ENCODE peak calls at places on chromosomes 12 and 14, in six cellular contexts. A is choroid plexus epithelial cell; L is pancreas; V is suprapubic skin; O is CD8-positive, alpha-beta T cell; D is AG04449. F is an unnamed sample.

GRCh38 chr12:88247241-88247643 is 105.1 kb downstream of the TMTC3 start:
- DNase-seq in D (peak), L (no peak), A (peak), O (no peak), V (no peak), F (peak)

GRCh38 chr14:34488528-34488927 is 26.5 kb upstream of the SPTSSA start:
- DNase-seq in O (no peak), A (no peak), V (no peak), L (no peak), D (no peak), F (no peak)

GRCh38 chr12:40106202-40106533 is 287 bp upstream of the SLC2A13 start:
- DNase-seq in A (peak), O (no peak), L (no peak), D (no peak), V (no peak), F (no peak)

GRCh38 chr12:46187023-46187422 is 81.8 kb downstream of the SLC38A1 start:
- DNase-seq in V (no peak), D (peak), O (no peak), A (peak), L (peak), F (no peak)

GRCh38 chr14:80544366-80544765 is 333.1 kb upstream of the DIO2 start:
- DNase-seq in V (no peak), D (no peak), O (no peak), L (no peak), A (no peak), F (no peak)

GRCh38 chr14:77201696-77202095 is 20.1 kb downstream of the TMEM63C start:
- DNase-seq in A (no peak), L (no peak), V (no peak), D (no peak), O (no peak), F (no peak)

GRCh38 chr12:122527478-122527944 is 462 bp downstream of the KNTC1 start:
- DNase-seq in D (no peak), V (no peak), O (no peak), L (peak), A (no peak), F (no peak)

GRCh38 chr12:118064608-118065007 is 3.6 kb upstream of the WSB2 start:
- DNase-seq in L (no peak), A (peak), D (no peak), V (no peak), O (no peak), F (no peak)

GRCh38 chr14:34111933-34112332 is 161.1 kb upstream of the EGLN3 start:
- DNase-seq in A (no peak), D (no peak), L (no peak), O (no peak), V (no peak), F (no peak)

GRCh38 chr12:25681580-25681979 is 128.5 kb upstream of the LMNTD1 start:
- DNase-seq in V (no peak), L (no peak), D (no peak), A (no peak), O (no peak), F (no peak)

GRCh38 chr14:68941820-68942219 is 37.3 kb downstream of the ACTN1 start:
- DNase-seq in L (peak), O (no peak), A (peak), D (peak), V (no peak), F (peak)

GRCh38 chr14:96584907-96585671 is 82.9 kb downstream of the PAPOLA start:
- DNase-seq in D (no peak), A (no peak), O (no peak), L (no peak), V (peak), F (no peak)

GRCh38 chr12:31118831-31119530 is 45.3 kb downstream of the DDX11 start:
- DNase-seq in V (no peak), D (no peak), O (no peak), A (peak), L (no peak), F (no peak)

GRCh38 chr12:121839106-121839992 is 19.3 kb downstream of the HPD start:
- DNase-seq in A (peak), V (peak), L (peak), O (peak), D (peak), F (peak)

GRCh38 chr12:124487065-124487833 is 80.2 kb downstream of the NCOR2 start:
- DNase-seq in L (no peak), V (no peak), O (no peak), A (no peak), D (no peak), F (no peak)

GRCh38 chr12:70555081-70555480 is 82.1 kb downstream of the PTPRB start:
- DNase-seq in A (no peak), D (no peak), V (no peak), L (no peak), O (no peak), F (no peak)
- H3K4me3 ChIP-seq in A (no peak), D (no peak), V (no peak), L (no peak), O (no peak), F (no peak)

GRCh38 chr12:49340971-49341776 is 4.2 kb upstream of the C1QL4 start:
- DNase-seq in L (no peak), O (no peak), D (no peak), V (no peak), A (no peak), F (no peak)
- H3K4me3 ChIP-seq in L (no peak), O (no peak), D (no peak), V (no peak), A (no peak), F (no peak)

GRCh38 chr12:108260039-108260438 is 79.1 kb downstream of the CMKLR1 start:
- DNase-seq in O (no peak), A (no peak), L (no peak), D (no peak), V (no peak), F (no peak)
- H3K4me3 ChIP-seq in O (no peak), A (no peak), L (no peak), D (no peak), V (no peak), F (no peak)

GRCh38 chr12:110170535-110171185 is 46.5 kb downstream of the IFT81 start:
- DNase-seq in O (no peak), V (no peak), D (no peak), A (peak), L (no peak), F (no peak)
- H3K4me3 ChIP-seq in O (no peak), V (no peak), D (no peak), A (no peak), L (no peak), F (no peak)

GRCh38 chr12:103879048-103879692 is 38.1 kb upstream of the NT5DC3 start:
- DNase-seq in V (no peak), O (no peak), A (no peak), D (no peak), L (no peak), F (no peak)
- H3K4me3 ChIP-seq in V (no peak), O (no peak), A (no peak), D (no peak), L (no peak), F (no peak)

DNA sequence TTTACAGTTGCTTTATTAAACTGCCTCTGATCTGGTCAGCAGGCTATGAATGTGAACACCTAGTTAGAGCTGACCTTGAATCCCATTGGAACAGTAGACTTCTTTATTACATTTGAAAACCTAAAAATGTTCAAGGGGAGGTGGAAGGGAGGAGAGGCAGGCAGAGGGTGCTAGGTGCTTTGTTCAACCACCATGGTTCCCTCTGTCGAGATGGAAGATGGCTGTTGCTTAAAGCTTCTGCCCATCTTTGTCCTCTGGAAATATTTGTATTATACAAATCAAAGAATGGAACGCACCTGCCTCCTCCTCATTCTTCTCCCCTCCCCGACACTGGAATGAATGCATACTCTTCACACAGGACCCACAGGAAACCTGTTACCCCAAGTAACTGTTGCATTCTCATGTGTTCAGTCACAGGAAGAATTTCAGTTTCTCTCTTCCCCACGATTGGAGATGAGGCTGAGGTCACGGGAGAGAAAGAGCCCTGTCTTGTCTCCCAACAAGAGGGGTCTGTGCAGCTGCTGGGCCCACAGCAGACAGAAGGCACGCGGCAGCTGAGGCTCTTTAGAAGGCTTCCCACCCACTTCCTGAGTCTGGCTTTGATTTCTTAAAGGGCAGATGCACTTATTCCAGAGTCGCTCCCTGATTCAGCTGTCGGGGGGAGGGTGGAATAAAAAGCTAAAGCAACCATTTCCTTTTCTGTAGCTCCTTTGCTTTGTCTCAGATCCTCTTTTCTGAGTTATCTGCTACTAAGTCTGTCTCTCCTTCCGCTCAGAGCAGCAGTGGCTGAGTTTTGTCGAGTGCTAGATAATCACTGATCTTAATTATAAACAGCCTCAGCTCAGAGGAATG is 217.9 kb upstream of the BTG1 start:
- DNase-seq in O (peak), V (no peak), L (peak), D (no peak), A (peak), F (no peak)
- H3K4me3 ChIP-seq in O (peak), V (peak), L (no peak), D (peak), A (peak), F (no peak)

DNA sequence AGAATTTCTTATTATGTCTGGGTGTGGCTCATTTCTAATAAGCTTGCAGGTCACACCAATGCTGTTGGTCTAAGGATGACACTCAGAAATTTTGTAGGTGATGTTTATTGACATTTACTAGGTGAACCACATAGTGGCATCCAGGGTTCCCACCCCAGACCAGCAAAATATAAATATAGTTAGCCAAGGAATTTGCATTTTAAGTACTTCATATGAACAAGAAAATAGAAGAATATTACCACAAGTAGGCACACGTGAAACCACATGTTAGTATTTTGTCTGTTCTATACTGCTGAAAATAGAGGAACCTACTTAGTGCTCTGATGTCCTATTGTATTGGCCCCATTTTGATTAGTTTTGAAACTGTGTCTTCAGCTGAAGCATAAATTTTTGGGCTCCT is 71.1 kb downstream of the USP15 start:
- DNase-seq in O (no peak), A (no peak), D (no peak), L (no peak), V (no peak), F (no peak)
- H3K4me3 ChIP-seq in O (no peak), A (no peak), D (no peak), L (no peak), V (no peak), F (no peak)

DNA sequence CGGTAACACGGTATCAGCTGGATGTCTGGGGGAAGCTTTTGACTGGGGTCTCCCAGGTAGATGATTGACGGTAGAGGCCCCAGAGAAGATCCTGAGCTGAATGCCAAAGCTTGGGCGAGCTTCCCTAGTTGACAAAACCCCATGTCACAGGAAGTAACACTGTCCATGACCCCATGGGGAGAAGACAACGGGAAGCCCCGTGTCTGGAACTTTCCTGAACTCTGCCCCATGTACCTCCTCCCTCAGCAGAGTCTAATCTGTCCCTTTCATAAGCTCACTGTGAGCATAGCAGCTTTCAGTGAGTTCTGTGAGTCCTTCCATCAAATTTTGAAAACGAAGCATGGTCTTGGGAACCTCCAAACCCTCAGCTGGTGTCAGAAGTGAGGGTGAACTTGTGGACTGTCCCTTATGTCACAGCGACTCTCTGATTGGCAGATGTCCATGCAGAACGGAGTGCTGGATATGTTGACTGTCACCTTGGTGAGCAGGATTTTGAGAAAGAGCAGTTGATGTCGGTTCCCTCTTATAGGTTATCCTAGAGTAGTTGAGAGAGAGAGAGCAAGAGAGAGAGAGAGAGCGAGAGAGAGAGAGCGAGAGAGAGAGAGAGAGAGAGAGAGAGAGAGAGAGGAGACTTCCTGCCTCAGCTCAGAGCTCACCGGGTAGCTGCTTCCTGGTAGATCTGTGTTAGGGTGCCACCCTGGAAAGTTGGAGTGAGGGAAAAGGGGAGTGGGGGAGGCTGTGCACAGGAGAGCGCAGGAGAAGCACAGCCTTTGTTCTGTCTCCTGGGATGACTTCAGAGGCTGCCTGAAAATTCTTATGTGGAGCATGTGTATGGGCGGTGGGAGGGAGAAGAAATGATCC is 29.9 kb upstream of the BEGAIN start:
- DNase-seq in A (peak), V (no peak), D (no peak), L (peak), O (no peak), F (no peak)
- H3K4me3 ChIP-seq in A (no peak), V (no peak), D (no peak), L (no peak), O (no peak), F (no peak)

DNA sequence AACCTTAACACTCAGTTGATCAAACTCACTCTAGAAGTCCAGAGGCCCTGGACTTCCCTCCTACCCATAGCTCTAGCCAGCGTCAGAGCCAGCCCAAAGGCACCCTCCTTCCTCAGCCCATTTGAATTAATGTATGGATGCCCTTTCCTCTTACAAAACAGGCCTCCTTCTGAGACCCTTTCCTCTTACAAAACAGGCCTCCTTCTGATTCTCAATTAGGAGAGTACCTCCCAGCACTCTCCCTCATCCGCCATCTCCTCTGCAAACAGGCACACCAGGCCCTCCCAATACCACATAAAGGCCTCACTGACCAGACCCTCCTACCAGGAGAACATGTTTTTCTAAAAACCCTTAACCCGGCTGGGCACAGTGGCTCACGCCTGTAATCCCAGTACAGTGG is 65.7 kb downstream of the MOK start:
- DNase-seq in L (no peak), O (no peak), D (no peak), A (no peak), V (no peak), F (no peak)
- H3K4me3 ChIP-seq in L (no peak), O (no peak), D (no peak), A (no peak), V (no peak), F (no peak)

F was measured in kidney epithelial cell.